ENCODE peak calls at places on chromosomes 6 and 20, in nine cellular contexts. One of them, this sample, is unnamed.
A peak's percentile ranks its signal among the peaks of the same experiment; 100 is the strongest.

GRCh38 chr6:166174031-166174430 is 6.4 kb upstream of the TBXT start:
- DNase-seq in thoracic aorta: no peak
- DNase-seq in adrenal gland: no peak
- DNase-seq in uterus: no peak
- DNase-seq in HCT116: no peak
- DNase-seq in tibial nerve: no peak
- DNase-seq in H9: no peak
- DNase-seq in mammary epithelial cell: no peak
- DNase-seq in fibroblast of lung: no peak
- DNase-seq in this sample: no peak

GRCh38 chr20:21099653-21100589 is 6.2 kb downstream of the LINC00237 start:
- DNase-seq in thoracic aorta: no peak
- DNase-seq in adrenal gland: no peak
- DNase-seq in uterus: no peak
- DNase-seq in HCT116: no peak
- DNase-seq in tibial nerve: no peak
- DNase-seq in H9: peak; percentile 52
- DNase-seq in mammary epithelial cell: no peak
- DNase-seq in fibroblast of lung: no peak
- DNase-seq in this sample: peak; percentile 55

GRCh38 chr20:39849664-39850063 is 839.4 kb downstream of the MAFB start:
- DNase-seq in thoracic aorta: peak; percentile 58
- DNase-seq in adrenal gland: peak; percentile 86
- DNase-seq in uterus: peak; percentile 78
- DNase-seq in HCT116: no peak
- DNase-seq in tibial nerve: peak; percentile 57
- DNase-seq in H9: no peak
- DNase-seq in mammary epithelial cell: peak; percentile 88
- DNase-seq in fibroblast of lung: peak; percentile 91
- DNase-seq in this sample: peak; percentile 28

GRCh38 chr6:104320896-104321295 is 538.8 kb downstream of the HACE1 start:
- DNase-seq in thoracic aorta: no peak
- DNase-seq in adrenal gland: no peak
- DNase-seq in uterus: no peak
- DNase-seq in HCT116: no peak
- DNase-seq in tibial nerve: no peak
- DNase-seq in H9: no peak
- DNase-seq in mammary epithelial cell: no peak
- DNase-seq in fibroblast of lung: no peak
- DNase-seq in this sample: no peak

GRCh38 chr6:135537782-135538301 is 40.3 kb upstream of the AHI1 start:
- DNase-seq in thoracic aorta: no peak
- DNase-seq in adrenal gland: no peak
- DNase-seq in uterus: no peak
- DNase-seq in HCT116: peak; percentile 34
- DNase-seq in tibial nerve: no peak
- DNase-seq in H9: no peak
- DNase-seq in mammary epithelial cell: peak; percentile 90
- DNase-seq in fibroblast of lung: peak; percentile 83
- DNase-seq in this sample: no peak

GRCh38 chr6:11050735-11051134 is 6.6 kb upstream of the ELOVL2 start:
- DNase-seq in thoracic aorta: no peak
- DNase-seq in adrenal gland: no peak
- DNase-seq in uterus: no peak
- DNase-seq in HCT116: no peak
- DNase-seq in tibial nerve: no peak
- DNase-seq in H9: no peak
- DNase-seq in mammary epithelial cell: no peak
- DNase-seq in fibroblast of lung: no peak
- DNase-seq in this sample: no peak

GRCh38 chr6:132495604-132496079 is 17.3 kb downstream of the STX7 start:
- DNase-seq in thoracic aorta: no peak
- DNase-seq in adrenal gland: no peak
- DNase-seq in uterus: no peak
- DNase-seq in HCT116: no peak
- DNase-seq in tibial nerve: no peak
- DNase-seq in H9: no peak
- DNase-seq in mammary epithelial cell: no peak
- DNase-seq in fibroblast of lung: no peak
- DNase-seq in this sample: no peak

GRCh38 chr6:27237089-27237723 is 10.3 kb upstream of the PRSS16 start:
- DNase-seq in thoracic aorta: no peak
- DNase-seq in adrenal gland: no peak
- DNase-seq in uterus: no peak
- DNase-seq in HCT116: peak; percentile 67
- DNase-seq in tibial nerve: no peak
- DNase-seq in H9: peak; percentile 73
- DNase-seq in mammary epithelial cell: peak; percentile 71
- DNase-seq in fibroblast of lung: peak; percentile 43
- DNase-seq in this sample: no peak

GRCh38 chr6:446418-447366 is 55.1 kb downstream of the IRF4 start:
- DNase-seq in thoracic aorta: no peak
- DNase-seq in adrenal gland: no peak
- DNase-seq in uterus: no peak
- DNase-seq in HCT116: no peak
- DNase-seq in tibial nerve: no peak
- DNase-seq in H9: peak; percentile 21
- DNase-seq in mammary epithelial cell: no peak
- DNase-seq in fibroblast of lung: no peak
- DNase-seq in this sample: no peak

GRCh38 chr6:40896696-40897095 is 142.3 kb downstream of the UNC5CL start:
- DNase-seq in thoracic aorta: no peak
- DNase-seq in adrenal gland: no peak
- DNase-seq in uterus: no peak
- DNase-seq in HCT116: no peak
- DNase-seq in tibial nerve: no peak
- DNase-seq in H9: no peak
- DNase-seq in mammary epithelial cell: no peak
- DNase-seq in fibroblast of lung: no peak
- DNase-seq in this sample: no peak

GRCh38 chr6:101853226-101853625 is 459.7 kb downstream of the GRIK2 start:
- DNase-seq in thoracic aorta: no peak
- DNase-seq in adrenal gland: no peak
- DNase-seq in uterus: no peak
- DNase-seq in HCT116: no peak
- DNase-seq in tibial nerve: no peak
- DNase-seq in H9: no peak
- DNase-seq in mammary epithelial cell: no peak
- DNase-seq in fibroblast of lung: no peak
- DNase-seq in this sample: no peak

GRCh38 chr6:168073937-168074730 is 4.9 kb downstream of the FRMD1 start:
- DNase-seq in thoracic aorta: no peak
- DNase-seq in adrenal gland: no peak
- DNase-seq in uterus: no peak
- DNase-seq in HCT116: no peak
- DNase-seq in tibial nerve: no peak
- DNase-seq in H9: no peak
- DNase-seq in mammary epithelial cell: no peak
- DNase-seq in fibroblast of lung: no peak
- DNase-seq in this sample: no peak

GRCh38 chr20:22775671-22776139 is 191.3 kb upstream of the FOXA2 start:
- DNase-seq in thoracic aorta: no peak
- DNase-seq in adrenal gland: no peak
- DNase-seq in uterus: no peak
- DNase-seq in HCT116: peak; percentile 21
- DNase-seq in tibial nerve: no peak
- DNase-seq in H9: no peak
- DNase-seq in mammary epithelial cell: peak; percentile 88
- DNase-seq in fibroblast of lung: peak; percentile 29
- DNase-seq in this sample: no peak

GRCh38 chr6:71125216-71125615 is 163.4 kb upstream of the OGFRL1 start:
- DNase-seq in thoracic aorta: no peak
- DNase-seq in adrenal gland: no peak
- DNase-seq in uterus: no peak
- DNase-seq in HCT116: no peak
- DNase-seq in tibial nerve: no peak
- DNase-seq in H9: no peak
- DNase-seq in mammary epithelial cell: no peak
- DNase-seq in fibroblast of lung: no peak
- DNase-seq in this sample: no peak

GRCh38 chr6:90284236-90284744 is 12.4 kb downstream of the BACH2 start:
- DNase-seq in thoracic aorta: no peak
- DNase-seq in adrenal gland: peak; percentile 32
- DNase-seq in uterus: peak; percentile 57
- DNase-seq in HCT116: peak; percentile 86
- DNase-seq in tibial nerve: no peak
- DNase-seq in H9: peak; percentile 61
- DNase-seq in mammary epithelial cell: peak; percentile 91
- DNase-seq in fibroblast of lung: peak; percentile 92
- DNase-seq in this sample: no peak

GRCh38 chr6:162715601-162716000 is 12.0 kb downstream of the PRKN start:
- DNase-seq in thoracic aorta: no peak
- DNase-seq in adrenal gland: no peak
- DNase-seq in uterus: no peak
- DNase-seq in HCT116: no peak
- DNase-seq in tibial nerve: no peak
- DNase-seq in H9: no peak
- DNase-seq in mammary epithelial cell: no peak
- DNase-seq in fibroblast of lung: no peak
- DNase-seq in this sample: no peak

GRCh38 chr6:162722633-162723032 is 4.9 kb downstream of the PRKN start:
- DNase-seq in thoracic aorta: no peak
- DNase-seq in adrenal gland: no peak
- DNase-seq in uterus: no peak
- DNase-seq in HCT116: no peak
- DNase-seq in tibial nerve: no peak
- DNase-seq in H9: no peak
- DNase-seq in mammary epithelial cell: no peak
- DNase-seq in fibroblast of lung: no peak
- DNase-seq in this sample: no peak

GRCh38 chr6:162721404-162721687 is 6.2 kb downstream of the PRKN start:
- DNase-seq in thoracic aorta: no peak
- DNase-seq in adrenal gland: no peak
- DNase-seq in uterus: no peak
- DNase-seq in HCT116: no peak
- DNase-seq in tibial nerve: no peak
- DNase-seq in H9: no peak
- DNase-seq in mammary epithelial cell: no peak
- DNase-seq in fibroblast of lung: no peak
- DNase-seq in this sample: no peak

GRCh38 chr6:162713926-162714759 is 13.4 kb downstream of the PRKN start:
- DNase-seq in thoracic aorta: no peak
- DNase-seq in adrenal gland: no peak
- DNase-seq in uterus: no peak
- DNase-seq in HCT116: no peak
- DNase-seq in tibial nerve: no peak
- DNase-seq in H9: no peak
- DNase-seq in mammary epithelial cell: no peak
- DNase-seq in fibroblast of lung: no peak
- DNase-seq in this sample: no peak

GRCh38 chr6:162719528-162719927 is 8.0 kb downstream of the PRKN start:
- DNase-seq in thoracic aorta: no peak
- DNase-seq in adrenal gland: no peak
- DNase-seq in uterus: no peak
- DNase-seq in HCT116: no peak
- DNase-seq in tibial nerve: no peak
- DNase-seq in H9: no peak
- DNase-seq in mammary epithelial cell: no peak
- DNase-seq in fibroblast of lung: no peak
- DNase-seq in this sample: no peak
- H3K27ac ChIP-seq in thoracic aorta: no peak overlapping the region
- H3K27ac ChIP-seq in adrenal gland: no peak overlapping the region
- H3K27ac ChIP-seq in uterus: no peak overlapping the region
- H3K27ac ChIP-seq in HCT116: no peak overlapping the region
- H3K27ac ChIP-seq in tibial nerve: no peak overlapping the region
- H3K27ac ChIP-seq in H9: no peak overlapping the region
- H3K27ac ChIP-seq in mammary epithelial cell: no peak overlapping the region
- H3K27ac ChIP-seq in fibroblast of lung: no peak overlapping the region
- H3K27ac ChIP-seq in this sample: no peak overlapping the region

DNA sequence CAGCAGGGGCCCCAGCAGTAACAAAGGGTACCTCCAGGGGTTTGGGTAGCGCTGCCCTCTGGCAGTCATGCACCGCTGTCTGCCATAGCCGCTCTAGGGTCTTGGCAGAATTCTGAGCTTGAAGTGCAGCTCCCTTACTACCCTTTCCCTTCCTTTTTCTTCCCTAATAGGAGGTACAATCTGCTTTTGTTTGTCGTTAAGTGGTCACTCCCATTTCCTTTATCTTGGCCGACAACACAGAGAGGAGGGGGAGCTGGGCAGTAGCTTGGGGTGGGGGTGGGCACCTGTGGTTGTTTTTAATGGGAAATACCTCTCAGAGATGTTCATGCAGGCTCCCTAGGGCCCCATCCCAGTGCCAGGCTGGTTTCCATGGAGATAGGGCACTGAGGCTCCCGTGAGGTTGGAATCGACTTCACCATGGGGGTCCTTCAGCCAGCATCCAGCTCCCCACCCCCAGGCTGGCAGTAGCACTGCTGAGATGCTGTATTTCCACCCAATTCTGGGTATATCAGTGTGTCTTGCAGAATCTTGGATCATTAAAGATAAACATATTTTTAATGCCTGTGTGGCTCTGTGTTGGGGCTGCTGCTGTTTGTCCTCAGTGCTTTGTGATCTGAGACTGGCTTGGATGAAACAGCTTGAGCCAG is 18.6 kb downstream of the CCDC167 start:
- DNase-seq in thoracic aorta: no peak
- DNase-seq in adrenal gland: no peak
- DNase-seq in uterus: no peak
- DNase-seq in HCT116: no peak
- DNase-seq in tibial nerve: no peak
- DNase-seq in H9: no peak
- DNase-seq in mammary epithelial cell: no peak
- DNase-seq in fibroblast of lung: no peak
- DNase-seq in this sample: no peak
- H3K27ac ChIP-seq in thoracic aorta: no peak overlapping the region
- H3K27ac ChIP-seq in adrenal gland: no peak overlapping the region
- H3K27ac ChIP-seq in uterus: no peak overlapping the region
- H3K27ac ChIP-seq in HCT116: no peak overlapping the region
- H3K27ac ChIP-seq in tibial nerve: no peak overlapping the region
- H3K27ac ChIP-seq in H9: no peak overlapping the region
- H3K27ac ChIP-seq in mammary epithelial cell: no peak overlapping the region
- H3K27ac ChIP-seq in fibroblast of lung: no peak overlapping the region
- H3K27ac ChIP-seq in this sample: no peak overlapping the region

GRCh38 chr6:8944548-8944947 is 509.2 kb upstream of the SLC35B3 start:
- DNase-seq in thoracic aorta: no peak
- DNase-seq in adrenal gland: no peak
- DNase-seq in uterus: no peak
- DNase-seq in HCT116: no peak
- DNase-seq in tibial nerve: no peak
- DNase-seq in H9: no peak
- DNase-seq in mammary epithelial cell: no peak
- DNase-seq in fibroblast of lung: no peak
- DNase-seq in this sample: no peak
- H3K27ac ChIP-seq in thoracic aorta: no peak overlapping the region
- H3K27ac ChIP-seq in adrenal gland: no peak overlapping the region
- H3K27ac ChIP-seq in uterus: no peak overlapping the region
- H3K27ac ChIP-seq in HCT116: no peak overlapping the region
- H3K27ac ChIP-seq in tibial nerve: no peak overlapping the region
- H3K27ac ChIP-seq in H9: no peak overlapping the region
- H3K27ac ChIP-seq in mammary epithelial cell: no peak overlapping the region
- H3K27ac ChIP-seq in fibroblast of lung: no peak overlapping the region
- H3K27ac ChIP-seq in this sample: no peak overlapping the region

DNA sequence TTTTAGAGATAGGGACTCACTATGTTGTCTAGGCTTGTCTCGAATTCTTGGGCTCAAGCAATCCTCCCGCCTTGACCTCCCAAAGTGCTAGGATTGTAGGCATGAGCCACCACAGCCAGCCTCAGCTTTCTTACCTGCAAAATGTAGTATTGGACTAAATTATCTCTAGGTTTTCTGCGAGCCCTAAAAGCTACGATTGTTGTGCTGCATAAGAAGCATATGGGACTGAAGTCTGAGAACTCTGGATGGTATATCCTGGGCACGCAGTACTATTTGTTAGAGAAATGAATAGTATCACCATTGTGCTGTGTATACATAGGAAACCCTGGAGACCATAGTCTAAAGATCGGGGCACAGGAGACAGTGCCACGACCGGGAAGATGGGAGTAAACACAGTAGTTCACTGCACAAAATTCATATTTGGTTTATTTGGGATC is 60.1 kb downstream of the RPRD1B start:
- DNase-seq in thoracic aorta: no peak
- DNase-seq in adrenal gland: no peak
- DNase-seq in uterus: no peak
- DNase-seq in HCT116: no peak
- DNase-seq in tibial nerve: no peak
- DNase-seq in H9: no peak
- DNase-seq in mammary epithelial cell: no peak
- DNase-seq in fibroblast of lung: no peak
- DNase-seq in this sample: no peak
- H3K27ac ChIP-seq in thoracic aorta: peak overlapping the region; percentile 54
- H3K27ac ChIP-seq in adrenal gland: peak overlapping the region; percentile 14
- H3K27ac ChIP-seq in uterus: peak overlapping the region; percentile 57
- H3K27ac ChIP-seq in HCT116: no peak overlapping the region
- H3K27ac ChIP-seq in tibial nerve: no peak overlapping the region
- H3K27ac ChIP-seq in H9: no peak overlapping the region
- H3K27ac ChIP-seq in mammary epithelial cell: no peak overlapping the region
- H3K27ac ChIP-seq in fibroblast of lung: peak overlapping the region; percentile 76
- H3K27ac ChIP-seq in this sample: no peak overlapping the region

This sample was measured in stomach.